ENCODE peak calls at places on chromosomes 6 and 20, in five cellular contexts. One of them, this sample, is unnamed. For H3K4me1, the result is how much of the 10 kb centered on the place peaks cover.

GRCh38 chr6:26322645-26323482 is 42.1 kb upstream of the BTN3A2 start:
- DNase-seq in foreskin keratinocyte: peak
- DNase-seq in body of pancreas: peak
- DNase-seq in fibroblast of lung: peak
- DNase-seq in H9: peak
- DNase-seq in this sample: peak

GRCh38 chr6:127289934-127290333 is 23.3 kb downstream of the RNF146 start:
- DNase-seq in fibroblast of lung: no peak
- DNase-seq in body of pancreas: no peak
- DNase-seq in H9: no peak
- DNase-seq in foreskin keratinocyte: no peak
- DNase-seq in this sample: no peak

GRCh38 chr6:139531148-139531547 is 156.7 kb upstream of the CITED2 start:
- DNase-seq in fibroblast of lung: peak
- DNase-seq in foreskin keratinocyte: no peak
- DNase-seq in H9: no peak
- DNase-seq in body of pancreas: no peak
- DNase-seq in this sample: no peak

GRCh38 chr6:26307830-26308229 is 57.2 kb upstream of the BTN3A2 start:
- DNase-seq in body of pancreas: no peak
- DNase-seq in foreskin keratinocyte: no peak
- DNase-seq in fibroblast of lung: no peak
- DNase-seq in H9: no peak
- DNase-seq in this sample: no peak

GRCh38 chr20:2385496-2385895 is 4.8 kb downstream of the TGM6 start:
- DNase-seq in H9: no peak
- DNase-seq in foreskin keratinocyte: no peak
- DNase-seq in fibroblast of lung: no peak
- DNase-seq in body of pancreas: no peak
- DNase-seq in this sample: no peak

GRCh38 chr6:100465701-100466409 is 1.1 kb upstream of the SIM1 start:
- DNase-seq in H9: no peak
- DNase-seq in body of pancreas: no peak
- DNase-seq in foreskin keratinocyte: no peak
- DNase-seq in fibroblast of lung: no peak
- DNase-seq in this sample: no peak

GRCh38 chr6:80319286-80319685 is 212.8 kb downstream of the BCKDHB start:
- DNase-seq in body of pancreas: no peak
- DNase-seq in foreskin keratinocyte: no peak
- DNase-seq in H9: no peak
- DNase-seq in fibroblast of lung: peak
- DNase-seq in this sample: no peak

GRCh38 chr6:160799801-160800200 is 97.8 kb downstream of the PLG start:
- DNase-seq in fibroblast of lung: no peak
- DNase-seq in foreskin keratinocyte: no peak
- DNase-seq in H9: no peak
- DNase-seq in body of pancreas: no peak
- DNase-seq in this sample: no peak

GRCh38 chr6:137202078-137202477 is 17.1 kb downstream of the IFNGR1 start:
- DNase-seq in H9: no peak
- DNase-seq in body of pancreas: no peak
- DNase-seq in foreskin keratinocyte: no peak
- DNase-seq in fibroblast of lung: no peak
- DNase-seq in this sample: no peak

GRCh38 chr6:154457881-154458284 is 52.6 kb downstream of the CNKSR3 start:
- DNase-seq in foreskin keratinocyte: peak
- DNase-seq in body of pancreas: peak
- DNase-seq in H9: no peak
- DNase-seq in fibroblast of lung: no peak
- DNase-seq in this sample: no peak

GRCh38 chr6:105991561-105992314 is 94.4 kb upstream of the PRDM1 start:
- DNase-seq in body of pancreas: peak
- DNase-seq in fibroblast of lung: no peak
- DNase-seq in foreskin keratinocyte: peak
- DNase-seq in H9: peak
- DNase-seq in this sample: no peak

GRCh38 chr6:56101141-56101553 is 146.2 kb downstream of the COL21A1 start:
- DNase-seq in body of pancreas: no peak
- DNase-seq in fibroblast of lung: peak
- DNase-seq in foreskin keratinocyte: peak
- DNase-seq in H9: no peak
- DNase-seq in this sample: no peak

GRCh38 chr6:20509211-20509610 is 25.0 kb upstream of the CDKAL1 start:
- DNase-seq in body of pancreas: no peak
- DNase-seq in fibroblast of lung: no peak
- DNase-seq in H9: no peak
- DNase-seq in foreskin keratinocyte: no peak
- DNase-seq in this sample: no peak

GRCh38 chr20:36399147-36399968 is 93.2 kb downstream of the DLGAP4 start:
- DNase-seq in body of pancreas: peak
- DNase-seq in fibroblast of lung: peak
- DNase-seq in foreskin keratinocyte: peak
- DNase-seq in H9: peak
- DNase-seq in this sample: no peak

GRCh38 chr6:31579546-31580445 is 2.4 kb downstream of the LTB start:
- DNase-seq in fibroblast of lung: no peak
- DNase-seq in foreskin keratinocyte: no peak
- DNase-seq in body of pancreas: no peak
- DNase-seq in H9: no peak
- DNase-seq in this sample: no peak

GRCh38 chr6:3882865-3883264 is 33.7 kb downstream of the FAM50B start:
- DNase-seq in foreskin keratinocyte: no peak
- DNase-seq in H9: no peak
- DNase-seq in body of pancreas: no peak
- DNase-seq in fibroblast of lung: peak
- DNase-seq in this sample: no peak

GRCh38 chr6:35919827-35920751 is 809 bp downstream of the SRPK1 start:
- DNase-seq in body of pancreas: peak
- DNase-seq in H9: peak
- DNase-seq in foreskin keratinocyte: peak
- DNase-seq in fibroblast of lung: peak
- DNase-seq in this sample: peak

GRCh38 chr20:49508435-49509199 is 26.1 kb upstream of the KCNB1 start:
- DNase-seq in fibroblast of lung: peak
- DNase-seq in foreskin keratinocyte: no peak
- DNase-seq in body of pancreas: no peak
- DNase-seq in H9: peak
- DNase-seq in this sample: no peak

GRCh38 chr6:138115191-138115590 is 8.0 kb upstream of the PERP start:
- DNase-seq in foreskin keratinocyte: no peak
- DNase-seq in fibroblast of lung: no peak
- DNase-seq in body of pancreas: no peak
- DNase-seq in H9: no peak
- DNase-seq in this sample: no peak

DNA sequence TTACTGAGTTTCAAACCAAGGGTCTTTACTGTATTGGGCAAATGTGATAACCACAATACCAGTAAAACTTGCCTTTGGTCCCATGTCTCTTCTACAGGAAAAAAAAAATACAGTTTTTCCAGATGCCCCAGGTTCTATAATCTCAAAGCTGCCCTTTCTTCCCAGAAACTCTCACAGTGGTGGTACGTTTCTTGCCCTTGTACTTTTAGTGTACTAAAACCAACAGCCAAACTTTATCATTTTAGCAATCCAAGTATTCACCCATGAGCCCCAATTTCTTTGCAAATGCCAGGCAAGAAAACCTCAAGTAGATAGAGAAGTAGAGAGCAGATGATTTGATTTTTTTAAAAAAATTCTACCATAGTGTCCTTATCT is 157.8 kb downstream of the OR2B2 start:
- DNase-seq in foreskin keratinocyte: no peak
- DNase-seq in body of pancreas: no peak
- DNase-seq in H9: no peak
- DNase-seq in fibroblast of lung: no peak
- DNase-seq in this sample: no peak
- H3K4me1 ChIP-seq in foreskin keratinocyte: under half
- H3K4me1 ChIP-seq in body of pancreas: under half
- H3K4me1 ChIP-seq in H9: under half
- H3K4me1 ChIP-seq in fibroblast of lung: under half
- H3K4me1 ChIP-seq in this sample: under half

GRCh38 chr6:16729183-16729696 is 32.0 kb downstream of the ATXN1 start:
- DNase-seq in body of pancreas: no peak
- DNase-seq in foreskin keratinocyte: no peak
- DNase-seq in fibroblast of lung: peak
- DNase-seq in H9: no peak
- DNase-seq in this sample: no peak
- H3K4me1 ChIP-seq in body of pancreas: under half
- H3K4me1 ChIP-seq in foreskin keratinocyte: under half
- H3K4me1 ChIP-seq in fibroblast of lung: under half
- H3K4me1 ChIP-seq in H9: under half
- H3K4me1 ChIP-seq in this sample: under half

GRCh38 chr6:16743661-16744210 is 17.5 kb downstream of the ATXN1 start:
- DNase-seq in H9: no peak
- DNase-seq in fibroblast of lung: no peak
- DNase-seq in foreskin keratinocyte: no peak
- DNase-seq in body of pancreas: no peak
- DNase-seq in this sample: no peak
- H3K4me1 ChIP-seq in H9: under half
- H3K4me1 ChIP-seq in fibroblast of lung: under half
- H3K4me1 ChIP-seq in foreskin keratinocyte: under half
- H3K4me1 ChIP-seq in body of pancreas: under half
- H3K4me1 ChIP-seq in this sample: under half

DNA sequence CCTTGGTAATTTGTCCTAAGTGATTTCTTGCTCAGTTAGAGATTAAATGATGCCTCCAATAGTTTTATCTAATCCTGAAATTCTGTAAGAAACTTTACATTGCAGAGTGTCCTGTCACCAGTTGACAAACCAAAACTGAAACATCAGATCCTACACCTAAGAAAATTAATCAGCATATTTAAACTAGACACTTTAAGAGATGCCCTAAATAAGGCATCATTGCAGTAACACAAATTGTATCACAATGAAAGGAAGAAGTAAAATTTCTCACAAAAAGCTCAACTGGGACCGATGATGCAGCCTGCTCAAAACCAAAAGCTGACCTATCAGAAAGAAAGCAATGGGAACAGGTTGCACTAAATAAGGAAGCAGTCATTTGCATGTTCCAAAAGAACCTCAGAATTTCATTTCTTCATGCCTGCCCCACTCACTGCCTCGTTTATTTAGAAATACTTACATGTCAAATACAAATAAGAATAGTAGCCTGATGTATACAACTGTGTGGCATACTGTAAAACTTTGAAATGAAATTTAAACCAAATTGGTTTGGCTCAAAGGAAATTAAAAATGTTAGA is 12.1 kb downstream of the HIVEP2 start:
- DNase-seq in H9: no peak
- DNase-seq in body of pancreas: no peak
- DNase-seq in foreskin keratinocyte: no peak
- DNase-seq in fibroblast of lung: no peak
- DNase-seq in this sample: no peak
- H3K4me1 ChIP-seq in H9: under half
- H3K4me1 ChIP-seq in body of pancreas: under half
- H3K4me1 ChIP-seq in foreskin keratinocyte: under half
- H3K4me1 ChIP-seq in fibroblast of lung: under half
- H3K4me1 ChIP-seq in this sample: under half

GRCh38 chr20:539848-540247 is 3.7 kb downstream of the CSNK2A1 start:
- DNase-seq in foreskin keratinocyte: no peak
- DNase-seq in fibroblast of lung: peak
- DNase-seq in body of pancreas: no peak
- DNase-seq in H9: no peak
- DNase-seq in this sample: peak

GRCh38 chr20:535958-536357 is 7.6 kb downstream of the CSNK2A1 start:
- DNase-seq in fibroblast of lung: no peak
- DNase-seq in body of pancreas: no peak
- DNase-seq in H9: no peak
- DNase-seq in foreskin keratinocyte: no peak
- DNase-seq in this sample: no peak

GRCh38 chr20:539236-539635 is 4.4 kb downstream of the CSNK2A1 start:
- DNase-seq in fibroblast of lung: no peak
- DNase-seq in H9: no peak
- DNase-seq in foreskin keratinocyte: no peak
- DNase-seq in body of pancreas: no peak
- DNase-seq in this sample: no peak

GRCh38 chr20:537983-538382 is 5.6 kb downstream of the CSNK2A1 start:
- DNase-seq in body of pancreas: no peak
- DNase-seq in fibroblast of lung: no peak
- DNase-seq in H9: no peak
- DNase-seq in foreskin keratinocyte: no peak
- DNase-seq in this sample: no peak

DNA sequence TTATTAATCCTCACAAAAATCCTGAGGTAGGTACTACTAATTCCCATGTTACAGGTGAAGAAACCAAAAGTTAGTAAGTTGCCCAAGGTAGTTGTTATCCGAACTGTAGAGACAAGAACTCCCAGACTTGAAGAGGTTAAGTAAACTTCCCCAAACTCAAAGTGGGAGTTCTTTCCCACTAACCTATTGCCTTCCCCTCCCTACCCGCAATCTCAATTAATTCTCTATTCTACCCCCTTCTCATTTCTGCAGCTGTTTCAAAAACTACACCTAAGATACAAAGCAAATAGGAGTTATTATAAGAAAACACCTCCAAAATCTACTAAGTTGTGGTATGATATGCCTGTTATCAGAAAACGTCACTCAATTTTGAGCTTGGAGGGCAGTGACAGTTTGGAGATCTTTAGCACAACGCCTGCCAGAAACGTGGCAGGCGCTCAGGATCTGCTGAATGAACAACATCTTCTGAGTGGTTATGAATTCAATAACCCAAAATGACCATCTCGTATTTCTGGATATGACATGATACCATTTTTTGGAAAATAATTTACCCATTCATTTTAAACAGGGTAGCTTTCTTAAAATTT is 7.1 kb downstream of the CSNK2A1 start:
- DNase-seq in H9: no peak
- DNase-seq in body of pancreas: no peak
- DNase-seq in foreskin keratinocyte: no peak
- DNase-seq in fibroblast of lung: no peak
- DNase-seq in this sample: no peak
- H3K4me1 ChIP-seq in H9: under half
- H3K4me1 ChIP-seq in body of pancreas: half or more
- H3K4me1 ChIP-seq in foreskin keratinocyte: under half
- H3K4me1 ChIP-seq in fibroblast of lung: under half
- H3K4me1 ChIP-seq in this sample: half or more

DNA sequence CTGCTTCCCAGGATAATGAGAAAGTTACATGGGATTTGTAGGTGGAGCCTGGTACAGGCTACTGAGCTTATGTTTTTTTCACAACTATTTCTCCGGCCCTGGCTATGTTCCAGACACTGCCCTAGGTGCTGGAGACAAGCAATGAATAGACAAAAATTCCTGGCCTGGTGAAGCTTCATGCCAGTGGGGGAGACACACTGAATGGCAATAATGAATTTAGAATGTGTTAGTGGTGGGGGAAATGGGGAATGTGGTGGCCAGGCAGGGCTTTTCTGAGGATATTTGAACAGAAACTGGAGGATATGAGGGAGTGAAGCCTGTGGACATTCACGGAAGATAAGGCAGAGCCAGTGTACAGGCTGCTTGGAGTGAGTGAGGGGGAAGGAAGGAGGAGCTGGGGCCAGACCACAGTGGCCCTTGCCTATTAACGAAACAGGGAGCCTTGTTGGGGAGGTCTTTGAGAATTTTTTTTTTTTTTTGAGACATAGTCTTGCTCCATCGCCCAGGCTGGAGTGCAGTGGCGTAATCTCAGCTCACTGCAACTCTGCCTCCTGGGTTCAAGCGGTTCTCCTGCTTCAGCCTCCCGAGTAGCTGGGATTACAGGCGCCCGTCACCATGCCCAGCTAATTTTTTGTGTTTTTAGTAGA is 6.6 kb downstream of the FOXS1 start:
- DNase-seq in foreskin keratinocyte: no peak
- DNase-seq in body of pancreas: no peak
- DNase-seq in fibroblast of lung: no peak
- DNase-seq in H9: no peak
- DNase-seq in this sample: no peak
- H3K4me1 ChIP-seq in foreskin keratinocyte: under half
- H3K4me1 ChIP-seq in body of pancreas: under half
- H3K4me1 ChIP-seq in fibroblast of lung: half or more
- H3K4me1 ChIP-seq in H9: under half
- H3K4me1 ChIP-seq in this sample: under half